ENCODE peak calls at places on chromosome 19, in eight cellular contexts. One of them, this sample, is unnamed.

GRCh38 chr19:43439183-43440063 is 24.7 kb downstream of the TEX101 start:
- DNase-seq in Panc1: no peak
- DNase-seq in lower leg skin: no peak
- DNase-seq in naive thymus-derived CD4-positive, alpha-beta T cell: no peak
- DNase-seq in pancreas: no peak
- DNase-seq in GM12878: no peak
- DNase-seq in neuronal stem cell: no peak
- DNase-seq in AG04450: no peak
- DNase-seq in this sample: peak

GRCh38 chr19:1355258-1355973 is 28.3 kb upstream of the NDUFS7 start:
- DNase-seq in Panc1: no peak
- DNase-seq in lower leg skin: no peak
- DNase-seq in naive thymus-derived CD4-positive, alpha-beta T cell: no peak
- DNase-seq in pancreas: no peak
- DNase-seq in GM12878: no peak
- DNase-seq in neuronal stem cell: no peak
- DNase-seq in AG04450: no peak
- DNase-seq in this sample: no peak

GRCh38 chr19:15114153-15114540 is 6.9 kb downstream of the SYDE1 start:
- DNase-seq in Panc1: no peak
- DNase-seq in lower leg skin: no peak
- DNase-seq in naive thymus-derived CD4-positive, alpha-beta T cell: no peak
- DNase-seq in pancreas: no peak
- DNase-seq in GM12878: no peak
- DNase-seq in neuronal stem cell: no peak
- DNase-seq in AG04450: no peak
- DNase-seq in this sample: no peak

GRCh38 chr19:28554321-28555091 is 658.4 kb downstream of the UQCRFS1 start:
- DNase-seq in Panc1: no peak
- DNase-seq in lower leg skin: no peak
- DNase-seq in naive thymus-derived CD4-positive, alpha-beta T cell: no peak
- DNase-seq in pancreas: no peak
- DNase-seq in GM12878: no peak
- DNase-seq in neuronal stem cell: no peak
- DNase-seq in AG04450: no peak
- DNase-seq in this sample: no peak

GRCh38 chr19:2446390-2446789 is 10.4 kb downstream of the LMNB2 start:
- DNase-seq in Panc1: no peak
- DNase-seq in lower leg skin: no peak
- DNase-seq in naive thymus-derived CD4-positive, alpha-beta T cell: no peak
- DNase-seq in pancreas: no peak
- DNase-seq in GM12878: no peak
- DNase-seq in neuronal stem cell: no peak
- DNase-seq in AG04450: no peak
- DNase-seq in this sample: peak

GRCh38 chr19:46730595-46730994 is 13.7 kb upstream of the PRKD2 start:
- DNase-seq in Panc1: no peak
- DNase-seq in lower leg skin: no peak
- DNase-seq in naive thymus-derived CD4-positive, alpha-beta T cell: no peak
- DNase-seq in pancreas: no peak
- DNase-seq in GM12878: no peak
- DNase-seq in neuronal stem cell: no peak
- DNase-seq in AG04450: no peak
- DNase-seq in this sample: no peak

GRCh38 chr19:44820648-44821609 is 12.0 kb downstream of the BCAM start:
- DNase-seq in Panc1: no peak
- DNase-seq in lower leg skin: no peak
- DNase-seq in naive thymus-derived CD4-positive, alpha-beta T cell: no peak
- DNase-seq in pancreas: no peak
- DNase-seq in GM12878: no peak
- DNase-seq in neuronal stem cell: no peak
- DNase-seq in AG04450: no peak
- DNase-seq in this sample: no peak

GRCh38 chr19:5321851-5322681 is 18.5 kb downstream of the PTPRS start:
- DNase-seq in Panc1: no peak
- DNase-seq in lower leg skin: no peak
- DNase-seq in naive thymus-derived CD4-positive, alpha-beta T cell: no peak
- DNase-seq in pancreas: no peak
- DNase-seq in GM12878: peak
- DNase-seq in neuronal stem cell: no peak
- DNase-seq in AG04450: no peak
- DNase-seq in this sample: peak

GRCh38 chr19:49749055-49749716 is 13.9 kb downstream of the TSKS start:
- DNase-seq in Panc1: no peak
- DNase-seq in lower leg skin: no peak
- DNase-seq in naive thymus-derived CD4-positive, alpha-beta T cell: no peak
- DNase-seq in pancreas: no peak
- DNase-seq in GM12878: no peak
- DNase-seq in neuronal stem cell: no peak
- DNase-seq in AG04450: no peak
- DNase-seq in this sample: no peak

GRCh38 chr19:16041571-16042386 is 34.5 kb upstream of the TPM4 start:
- DNase-seq in Panc1: peak
- DNase-seq in lower leg skin: peak
- DNase-seq in naive thymus-derived CD4-positive, alpha-beta T cell: peak
- DNase-seq in pancreas: peak
- DNase-seq in GM12878: no peak
- DNase-seq in neuronal stem cell: peak
- DNase-seq in AG04450: peak
- DNase-seq in this sample: peak

GRCh38 chr19:47447470-47448359 is 24.0 kb downstream of the SLC8A2 start:
- DNase-seq in Panc1: no peak
- DNase-seq in lower leg skin: no peak
- DNase-seq in naive thymus-derived CD4-positive, alpha-beta T cell: peak
- DNase-seq in pancreas: no peak
- DNase-seq in GM12878: no peak
- DNase-seq in neuronal stem cell: peak
- DNase-seq in AG04450: no peak
- DNase-seq in this sample: peak

GRCh38 chr19:524062-524674 is 7.4 kb upstream of the CDC34 start:
- DNase-seq in Panc1: no peak
- DNase-seq in lower leg skin: no peak
- DNase-seq in naive thymus-derived CD4-positive, alpha-beta T cell: no peak
- DNase-seq in pancreas: no peak
- DNase-seq in GM12878: no peak
- DNase-seq in neuronal stem cell: no peak
- DNase-seq in AG04450: no peak
- DNase-seq in this sample: no peak

GRCh38 chr19:16325671-16326400 is 1.2 kb downstream of the KLF2 start:
- DNase-seq in Panc1: no peak
- DNase-seq in lower leg skin: no peak
- DNase-seq in naive thymus-derived CD4-positive, alpha-beta T cell: peak
- DNase-seq in pancreas: no peak
- DNase-seq in GM12878: no peak
- DNase-seq in neuronal stem cell: peak
- DNase-seq in AG04450: no peak
- DNase-seq in this sample: no peak

DNA sequence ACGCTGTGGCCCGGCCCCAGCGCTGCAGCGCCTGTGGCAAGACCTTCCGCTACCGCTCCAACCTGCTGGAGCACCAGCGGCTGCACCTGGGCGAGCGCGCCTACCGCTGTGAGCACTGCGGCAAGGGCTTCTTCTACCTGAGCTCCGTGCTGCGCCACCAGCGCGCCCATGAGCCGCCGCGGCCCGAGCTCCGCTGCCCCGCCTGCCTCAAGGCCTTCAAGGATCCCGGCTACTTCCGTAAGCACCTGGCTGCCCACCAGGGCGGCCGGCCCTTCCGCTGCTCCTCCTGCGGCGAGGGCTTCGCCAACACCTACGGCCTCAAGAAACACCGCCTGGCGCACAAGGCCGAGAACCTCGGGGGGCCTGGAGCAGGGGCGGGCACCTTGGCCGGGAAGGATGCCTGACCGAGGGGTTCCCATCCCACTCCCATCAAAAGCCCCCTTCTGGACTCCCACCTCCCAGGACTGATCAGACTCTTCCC is 7.9 kb downstream of the ZNF784 start:
- DNase-seq in Panc1: no peak
- DNase-seq in lower leg skin: no peak
- DNase-seq in naive thymus-derived CD4-positive, alpha-beta T cell: no peak
- DNase-seq in pancreas: no peak
- DNase-seq in GM12878: no peak
- DNase-seq in neuronal stem cell: no peak
- DNase-seq in AG04450: no peak
- DNase-seq in this sample: no peak
- H3K4me3 ChIP-seq in Panc1: no peak
- H3K4me3 ChIP-seq in lower leg skin: no peak
- H3K4me3 ChIP-seq in naive thymus-derived CD4-positive, alpha-beta T cell: no peak
- H3K4me3 ChIP-seq in pancreas: no peak
- H3K4me3 ChIP-seq in GM12878: no peak
- H3K4me3 ChIP-seq in neuronal stem cell: no peak
- H3K4me3 ChIP-seq in AG04450: no peak
- H3K4me3 ChIP-seq in this sample: no peak

GRCh38 chr19:18477974-18478373 is 40.0 kb upstream of the ISYNA1 start:
- DNase-seq in Panc1: no peak
- DNase-seq in lower leg skin: no peak
- DNase-seq in naive thymus-derived CD4-positive, alpha-beta T cell: no peak
- DNase-seq in pancreas: no peak
- DNase-seq in GM12878: no peak
- DNase-seq in neuronal stem cell: no peak
- DNase-seq in AG04450: no peak
- DNase-seq in this sample: no peak
- H3K4me3 ChIP-seq in Panc1: no peak
- H3K4me3 ChIP-seq in lower leg skin: no peak
- H3K4me3 ChIP-seq in naive thymus-derived CD4-positive, alpha-beta T cell: no peak
- H3K4me3 ChIP-seq in pancreas: no peak
- H3K4me3 ChIP-seq in GM12878: no peak
- H3K4me3 ChIP-seq in neuronal stem cell: no peak
- H3K4me3 ChIP-seq in AG04450: no peak
- H3K4me3 ChIP-seq in this sample: no peak

GRCh38 chr19:11370744-11371143 is 3.7 kb upstream of the SWSAP1 start:
- DNase-seq in Panc1: no peak
- DNase-seq in lower leg skin: no peak
- DNase-seq in naive thymus-derived CD4-positive, alpha-beta T cell: no peak
- DNase-seq in pancreas: no peak
- DNase-seq in GM12878: no peak
- DNase-seq in neuronal stem cell: no peak
- DNase-seq in AG04450: no peak
- DNase-seq in this sample: no peak

GRCh38 chr19:11373885-11374448 is 499 bp upstream of the SWSAP1 start:
- DNase-seq in Panc1: no peak
- DNase-seq in lower leg skin: no peak
- DNase-seq in naive thymus-derived CD4-positive, alpha-beta T cell: no peak
- DNase-seq in pancreas: peak
- DNase-seq in GM12878: no peak
- DNase-seq in neuronal stem cell: no peak
- DNase-seq in AG04450: no peak
- DNase-seq in this sample: no peak

GRCh38 chr19:11374449-11375142 is at the start of gene SWSAP1:
- DNase-seq in Panc1: peak
- DNase-seq in lower leg skin: peak
- DNase-seq in naive thymus-derived CD4-positive, alpha-beta T cell: peak
- DNase-seq in pancreas: peak
- DNase-seq in GM12878: peak
- DNase-seq in neuronal stem cell: peak
- DNase-seq in AG04450: peak
- DNase-seq in this sample: peak

GRCh38 chr19:11375143-11375948 is 880 bp downstream of the SWSAP1 start:
- DNase-seq in Panc1: no peak
- DNase-seq in lower leg skin: peak
- DNase-seq in naive thymus-derived CD4-positive, alpha-beta T cell: peak
- DNase-seq in pancreas: peak
- DNase-seq in GM12878: no peak
- DNase-seq in neuronal stem cell: no peak
- DNase-seq in AG04450: no peak
- DNase-seq in this sample: peak

GRCh38 chr19:11373166-11373884 is 1.1 kb upstream of the SWSAP1 start:
- DNase-seq in Panc1: no peak
- DNase-seq in lower leg skin: no peak
- DNase-seq in naive thymus-derived CD4-positive, alpha-beta T cell: no peak
- DNase-seq in pancreas: peak
- DNase-seq in GM12878: no peak
- DNase-seq in neuronal stem cell: peak
- DNase-seq in AG04450: no peak
- DNase-seq in this sample: no peak
- H3K4me3 ChIP-seq in Panc1: peak
- H3K4me3 ChIP-seq in lower leg skin: no peak
- H3K4me3 ChIP-seq in naive thymus-derived CD4-positive, alpha-beta T cell: peak
- H3K4me3 ChIP-seq in pancreas: no peak
- H3K4me3 ChIP-seq in GM12878: peak
- H3K4me3 ChIP-seq in neuronal stem cell: peak
- H3K4me3 ChIP-seq in AG04450: no peak
- H3K4me3 ChIP-seq in this sample: no peak

GRCh38 chr19:4083677-4084546 is 17.2 kb upstream of the ZBTB7A start:
- DNase-seq in Panc1: no peak
- DNase-seq in lower leg skin: no peak
- DNase-seq in naive thymus-derived CD4-positive, alpha-beta T cell: no peak
- DNase-seq in pancreas: no peak
- DNase-seq in GM12878: no peak
- DNase-seq in neuronal stem cell: no peak
- DNase-seq in AG04450: no peak
- DNase-seq in this sample: no peak
- H3K4me3 ChIP-seq in Panc1: no peak
- H3K4me3 ChIP-seq in lower leg skin: no peak
- H3K4me3 ChIP-seq in naive thymus-derived CD4-positive, alpha-beta T cell: no peak
- H3K4me3 ChIP-seq in pancreas: no peak
- H3K4me3 ChIP-seq in GM12878: peak
- H3K4me3 ChIP-seq in neuronal stem cell: no peak
- H3K4me3 ChIP-seq in AG04450: no peak
- H3K4me3 ChIP-seq in this sample: no peak

DNA sequence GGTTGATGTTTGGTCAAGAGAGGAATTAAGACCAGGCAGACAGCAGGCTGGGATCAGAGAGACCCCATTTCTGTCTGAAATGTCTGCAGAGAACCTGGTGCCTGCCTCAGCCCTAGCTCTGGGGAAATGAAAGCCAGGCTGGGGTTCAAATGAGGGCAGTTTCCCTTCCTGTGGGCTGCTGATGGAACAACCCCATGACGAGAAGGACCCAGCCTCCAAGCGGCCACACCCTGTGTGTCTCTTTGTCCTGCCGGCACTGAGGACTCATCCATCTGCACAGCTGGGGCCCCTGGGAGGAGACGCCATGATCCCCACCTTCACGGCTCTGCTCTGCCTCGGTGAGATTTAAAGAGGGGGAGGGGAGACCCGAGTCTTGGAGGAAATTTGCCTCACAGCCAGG is at the start of gene LILRB4:
- DNase-seq in Panc1: no peak
- DNase-seq in lower leg skin: peak
- DNase-seq in naive thymus-derived CD4-positive, alpha-beta T cell: no peak
- DNase-seq in pancreas: no peak
- DNase-seq in GM12878: no peak
- DNase-seq in neuronal stem cell: no peak
- DNase-seq in AG04450: no peak
- DNase-seq in this sample: no peak
- H3K4me3 ChIP-seq in Panc1: no peak
- H3K4me3 ChIP-seq in lower leg skin: no peak
- H3K4me3 ChIP-seq in naive thymus-derived CD4-positive, alpha-beta T cell: no peak
- H3K4me3 ChIP-seq in pancreas: no peak
- H3K4me3 ChIP-seq in GM12878: peak
- H3K4me3 ChIP-seq in neuronal stem cell: no peak
- H3K4me3 ChIP-seq in AG04450: no peak
- H3K4me3 ChIP-seq in this sample: no peak